ENCODE peak calls at places on chromosomes 4 and X, in four cellular contexts. O, J, G and M are unnamed samples.

GRCh38 chrX:109485470-109486340 is 3.8 kb upstream of the GUCY2F start:
- DNase-seq in O (peak), J (peak), G (peak), M (peak)

GRCh38 chr4:95217197-95217596 is 331.6 kb downstream of the UNC5C start:
- DNase-seq in O (no peak), J (no peak), G (no peak), M (no peak)

GRCh38 chr4:107712236-107712635 is 7.8 kb downstream of the PAPSS1 start:
- DNase-seq in O (no peak), J (no peak), G (no peak), M (no peak)

GRCh38 chrX:19440713-19441112 is 74.6 kb downstream of the MAP3K15 start:
- DNase-seq in O (no peak), J (no peak), G (no peak), M (no peak)

GRCh38 chr4:7263166-7263565 is 70.8 kb downstream of the SORCS2 start:
- DNase-seq in O (no peak), J (no peak), G (no peak), M (no peak)

GRCh38 chr4:188428935-188429334 is 289.7 kb downstream of the TRIML1 start:
- DNase-seq in O (no peak), J (no peak), G (no peak), M (no peak)

GRCh38 chrX:105317117-105317516 is 96.6 kb upstream of the TEX13A start:
- DNase-seq in O (no peak), J (no peak), G (no peak), M (no peak)

GRCh38 chr4:148962539-148963290 is 520.5 kb upstream of the NR3C2 start:
- DNase-seq in O (no peak), J (no peak), G (no peak), M (no peak)

GRCh38 chr4:171582961-171583581 is 230.1 kb upstream of the GALNTL6 start:
- DNase-seq in O (no peak), J (no peak), G (no peak), M (no peak)

GRCh38 chr4:135120190-135120589 is 918.6 kb upstream of the PABPC4L start:
- DNase-seq in O (no peak), J (no peak), G (no peak), M (no peak)

GRCh38 chrX:147738260-147738659 is 173.5 kb upstream of the FMR1 start:
- DNase-seq in O (no peak), J (no peak), G (no peak), M (no peak)

GRCh38 chr4:175125410-175126068 is 207.4 kb downstream of the ADAM29 start:
- DNase-seq in O (no peak), J (no peak), G (no peak), M (no peak)

GRCh38 chr4:43374352-43374751 is 481.8 kb downstream of the GRXCR1 start:
- DNase-seq in O (peak), J (no peak), G (no peak), M (no peak)

GRCh38 chr4:94305468-94306225 is 37.0 kb downstream of the HPGDS start:
- DNase-seq in O (no peak), J (peak), G (no peak), M (no peak)

GRCh38 chr4:7170012-7170411 is 22.3 kb upstream of the SORCS2 start:
- DNase-seq in O (no peak), J (no peak), G (no peak), M (no peak)

GRCh38 chr4:100880012-100880411 is 362.2 kb upstream of the EMCN start:
- DNase-seq in O (no peak), J (no peak), G (no peak), M (no peak)

GRCh38 chrX:65601530-65602281 is 65.7 kb upstream of the MSN start:
- DNase-seq in O (peak), J (no peak), G (no peak), M (no peak)

GRCh38 chr4:159298502-159298901 is 195.6 kb downstream of the RAPGEF2 start:
- DNase-seq in O (no peak), J (no peak), G (no peak), M (no peak)

GRCh38 chrX:7202206-7202605 is 54.3 kb upstream of the PUDP start:
- DNase-seq in O (no peak), J (no peak), G (no peak), M (no peak)

GRCh38 chr4:164931551-164932324 is 45.7 kb downstream of the TRIM61 start:
- DNase-seq in O (no peak), J (no peak), G (no peak), M (no peak)

GRCh38 chr4:85807247-85807915 is 332.4 kb downstream of the ARHGAP24 start:
- DNase-seq in O (no peak), J (no peak), G (no peak), M (no peak)

GRCh38 chrX:40278340-40279090 is 180.8 kb upstream of the BCOR start:
- DNase-seq in O (no peak), J (no peak), G (no peak), M (no peak)

GRCh38 chrX:135931644-135932487 is 38.4 kb downstream of the SAGE1 start:
- DNase-seq in O (peak), J (peak), G (no peak), M (peak)

GRCh38 chrX:123993326-123993725 is 31.8 kb downstream of the STAG2 start:
- DNase-seq in O (no peak), J (no peak), G (no peak), M (no peak)

GRCh38 chrX:131792789-131793462 is 230.2 kb upstream of the STK26 start:
- DNase-seq in O (no peak), J (no peak), G (peak), M (peak)

GRCh38 chrX:149043401-149043800 is 461.7 kb downstream of the IDS start:
- DNase-seq in O (no peak), J (no peak), G (no peak), M (no peak)

GRCh38 chrX:152876931-152877840 is 20.7 kb upstream of the ZNF185 start:
- DNase-seq in O (peak), J (no peak), G (no peak), M (no peak)

GRCh38 chr4:122914938-122915337 is 7.5 kb downstream of the NUDT6 start:
- DNase-seq in O (no peak), J (no peak), G (no peak), M (no peak)

GRCh38 chrX:13646154-13646549 is 6.8 kb upstream of the TCEANC start:
- DNase-seq in O (peak), J (peak), G (no peak), M (peak)

GRCh38 chr4:149980125-149980682 is 98.0 kb upstream of the DCLK2 start:
- DNase-seq in O (no peak), J (no peak), G (no peak), M (no peak)

GRCh38 chrX:131288738-131289511 is at the start of gene IGSF1:
- DNase-seq in O (peak), J (peak), G (no peak), M (peak)

GRCh38 chrX:119573840-119574393 is 446 bp upstream of the UBE2A start:
- DNase-seq in O (peak), J (peak), G (no peak), M (peak)

GRCh38 chr4:188295899-188296298 is 156.7 kb downstream of the TRIML1 start:
- DNase-seq in O (no peak), J (no peak), G (no peak), M (no peak)

GRCh38 chr4:177964061-177964460 is 521.8 kb upstream of the AGA start:
- DNase-seq in O (no peak), J (no peak), G (no peak), M (no peak)
- TF ChIP-seq SP1 in O (no peak), J (no peak), G (no peak), M (no peak)

DNA sequence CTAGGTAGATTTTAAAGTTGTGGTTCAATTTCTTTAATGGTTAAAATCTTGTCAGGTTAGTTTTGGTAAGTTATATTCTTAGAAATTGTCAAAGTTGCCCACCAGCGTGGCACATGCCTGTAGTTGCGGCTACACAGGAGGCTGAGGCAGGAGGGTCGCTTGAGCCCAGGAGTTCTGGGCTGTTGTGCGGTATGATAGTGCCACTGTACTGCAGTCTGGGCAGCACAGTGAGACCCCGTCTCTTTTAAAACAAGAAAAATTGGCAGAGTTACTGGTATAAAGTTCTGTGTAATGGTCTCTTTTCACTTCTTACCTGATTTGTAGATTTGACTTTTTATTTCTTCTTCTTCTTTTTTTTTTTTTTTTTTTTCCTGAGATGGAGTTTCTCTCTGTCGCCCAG is 64.4 kb downstream of the FAM193A start:
- DNase-seq in O (no peak), J (no peak), G (no peak), M (no peak)
- TF ChIP-seq TARDBP in O (no peak), J (no peak), G (no peak), M (no peak)

DNA sequence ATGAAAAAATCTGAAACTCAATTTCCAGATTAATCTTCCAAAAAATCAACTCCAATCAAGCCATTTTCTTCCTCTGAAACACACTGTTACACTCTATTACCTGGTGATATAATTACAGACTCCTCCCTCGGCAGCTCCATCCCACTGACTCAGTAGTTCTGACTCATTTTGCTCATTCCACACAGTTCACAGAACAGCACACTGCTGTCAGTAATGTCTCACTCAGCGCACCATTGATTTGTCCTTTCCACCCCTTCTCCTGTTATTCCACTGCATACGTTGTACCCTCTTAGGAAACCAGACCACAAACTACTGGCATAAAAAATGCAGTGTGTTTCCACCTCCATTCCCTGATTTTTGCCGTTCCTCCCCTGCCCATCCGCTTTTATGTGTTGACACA is 212.7 kb downstream of the SLIT2 start:
- DNase-seq in O (no peak), J (no peak), G (no peak), M (no peak)
- TF ChIP-seq FOXM1 in O (no peak), J (no peak), G (no peak), M (no peak)

GRCh38 chr4:114600066-114600552 is 1.5 kb downstream of the UGT8 start:
- DNase-seq in O (no peak), J (no peak), G (no peak), M (peak)

GRCh38 chr4:114597410-114598115 is 1.0 kb upstream of the UGT8 start:
- DNase-seq in O (no peak), J (no peak), G (no peak), M (no peak)

GRCh38 chr4:114600672-114601071 is 2.1 kb downstream of the UGT8 start:
- DNase-seq in O (no peak), J (no peak), G (no peak), M (no peak)

GRCh38 chr4:114599231-114600065 is 841 bp downstream of the UGT8 start:
- DNase-seq in O (no peak), J (peak), G (no peak), M (peak)

DNA sequence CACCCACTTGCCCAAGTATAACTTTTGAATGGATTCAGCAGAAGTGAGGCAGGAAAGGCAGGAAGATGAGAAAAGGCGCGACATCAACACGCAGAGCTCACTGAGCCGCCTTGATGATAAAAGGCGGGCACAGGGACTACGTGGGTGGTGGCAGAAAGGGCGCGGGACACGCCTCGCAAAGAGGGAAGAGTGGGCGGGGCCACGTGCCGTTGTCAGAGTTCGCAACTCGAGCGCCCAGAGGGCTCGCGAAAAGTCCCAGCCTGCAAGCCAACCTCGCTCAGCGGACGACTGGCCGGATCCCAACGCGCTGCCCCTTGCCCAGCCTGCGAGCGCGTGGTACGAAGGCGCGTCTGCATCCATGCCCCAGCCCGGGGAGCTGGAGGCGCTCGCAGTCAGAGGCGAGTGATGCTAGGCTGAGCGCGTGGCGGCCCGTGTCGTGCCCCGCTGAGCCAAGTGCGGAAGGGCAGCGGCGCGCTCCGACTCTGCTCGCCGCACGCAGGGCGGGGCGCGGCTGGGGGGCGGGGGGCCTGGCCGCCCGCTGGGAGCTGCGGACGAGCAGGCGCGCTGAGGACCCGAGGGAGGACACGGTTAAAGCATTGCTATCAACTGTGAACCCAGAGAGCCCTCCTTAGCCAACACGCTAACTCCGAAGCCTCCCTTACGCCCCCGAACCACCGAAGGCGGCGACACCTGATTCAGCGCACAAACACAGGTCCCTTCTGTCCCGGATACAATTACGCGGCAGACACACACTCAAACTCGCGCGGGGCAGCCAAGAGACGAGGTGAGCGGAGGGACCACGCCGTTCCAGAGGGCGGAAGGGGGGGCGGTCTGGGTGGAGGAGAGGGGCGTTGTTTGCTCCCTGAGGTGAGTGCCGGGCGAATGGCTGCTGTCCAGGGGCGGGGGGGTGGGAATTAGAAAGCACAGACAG is at the start of gene UGT8:
- DNase-seq in O (no peak), J (peak), G (no peak), M (peak)
- TF ChIP-seq SP1 in O (no peak), J (no peak), G (no peak), M (no peak)

GRCh38 chr4:39469429-39470077 is 10.7 kb downstream of the LIAS start:
- DNase-seq in O (peak), J (peak), G (peak), M (peak)

GRCh38 chr4:39470402-39470801 is 11.5 kb downstream of the LIAS start:
- DNase-seq in O (peak), J (no peak), G (no peak), M (no peak)

GRCh38 chr4:39464886-39465501 is 6.1 kb downstream of the LIAS start:
- DNase-seq in O (no peak), J (peak), G (no peak), M (peak)

GRCh38 chr4:39467470-39467869 is 8.6 kb downstream of the LIAS start:
- DNase-seq in O (peak), J (no peak), G (no peak), M (no peak)

DNA sequence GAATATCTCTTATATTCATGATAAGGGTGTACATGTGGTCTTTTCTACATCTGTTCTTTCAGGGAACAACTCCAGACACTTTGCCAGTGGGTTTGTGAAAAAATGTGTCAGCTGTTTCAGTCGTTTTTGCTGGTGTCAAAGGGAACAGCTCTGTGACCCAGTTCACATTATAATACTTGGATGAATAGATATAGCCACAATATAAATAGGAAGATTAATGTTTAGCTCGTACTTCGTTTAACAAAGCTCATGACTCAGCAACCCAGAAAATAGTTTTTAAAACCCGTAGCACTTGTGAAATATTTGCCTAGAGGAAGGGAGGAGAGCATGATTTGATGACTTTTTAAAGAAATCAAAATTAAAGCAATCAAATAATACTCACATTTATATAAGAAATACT is 7.9 kb downstream of the LIAS start:
- DNase-seq in O (no peak), J (no peak), G (no peak), M (no peak)
- TF ChIP-seq TARDBP in O (no peak), J (no peak), G (no peak), M (no peak)

GRCh38 chr4:128355301-128355700 is 67.7 kb upstream of the PGRMC2 start:
- DNase-seq in O (no peak), J (peak), G (no peak), M (no peak)

GRCh38 chr4:128357286-128357685 is 69.7 kb upstream of the PGRMC2 start:
- DNase-seq in O (no peak), J (no peak), G (no peak), M (no peak)

GRCh38 chr4:128353791-128354190 is 66.2 kb upstream of the PGRMC2 start:
- DNase-seq in O (no peak), J (no peak), G (no peak), M (no peak)

GRCh38 chr4:128351502-128351901 is 63.9 kb upstream of the PGRMC2 start:
- DNase-seq in O (no peak), J (no peak), G (no peak), M (no peak)

GRCh38 chr4:128354205-128354821 is 66.7 kb upstream of the PGRMC2 start:
- DNase-seq in O (peak), J (no peak), G (no peak), M (no peak)
- TF ChIP-seq FOXM1 in O (no peak), J (no peak), G (no peak), M (no peak)